ENCODE peak calls at places on chromosomes 4 and X, in six cellular contexts. One of them, this sample, is unnamed.

GRCh38 chr4:10582059-10582686 is 102.4 kb downstream of the CLNK start:
- DNase-seq in GM03348: peak
- DNase-seq in stimulated activated CD8-positive, alpha-beta memory T cell treated with anti-CD3 and anti-CD28 coated beads, Interleukin-4, amount 100 ng/mL, for 1 hour: no peak
- DNase-seq in GM06990: no peak
- DNase-seq in iris pigment epithelial cell: peak
- DNase-seq in A549: peak
- DNase-seq in this sample: peak

GRCh38 chr4:79852305-79852730 is 220.7 kb downstream of the ANTXR2 start:
- DNase-seq in GM03348: peak
- DNase-seq in A549: peak
- DNase-seq in GM06990: no peak
- DNase-seq in iris pigment epithelial cell: peak
- DNase-seq in stimulated activated CD8-positive, alpha-beta memory T cell treated with anti-CD3 and anti-CD28 coated beads, Interleukin-4, amount 100 ng/mL, for 1 hour: no peak
- DNase-seq in this sample: no peak

GRCh38 chrX:134803551-134804183 is 145.4 kb upstream of the PLAC1 start:
- DNase-seq in A549: no peak
- DNase-seq in GM06990: peak
- DNase-seq in iris pigment epithelial cell: no peak
- DNase-seq in stimulated activated CD8-positive, alpha-beta memory T cell treated with anti-CD3 and anti-CD28 coated beads, Interleukin-4, amount 100 ng/mL, for 1 hour: no peak
- DNase-seq in GM03348: no peak
- DNase-seq in this sample: no peak

GRCh38 chrX:99184153-99184552 is 1225.9 kb downstream of the PCDH19 start:
- DNase-seq in iris pigment epithelial cell: no peak
- DNase-seq in GM06990: no peak
- DNase-seq in GM03348: no peak
- DNase-seq in stimulated activated CD8-positive, alpha-beta memory T cell treated with anti-CD3 and anti-CD28 coated beads, Interleukin-4, amount 100 ng/mL, for 1 hour: no peak
- DNase-seq in A549: no peak
- DNase-seq in this sample: no peak

GRCh38 chr4:37827802-37828321 is 1.4 kb downstream of the PGM2 start:
- DNase-seq in stimulated activated CD8-positive, alpha-beta memory T cell treated with anti-CD3 and anti-CD28 coated beads, Interleukin-4, amount 100 ng/mL, for 1 hour: no peak
- DNase-seq in GM03348: no peak
- DNase-seq in iris pigment epithelial cell: no peak
- DNase-seq in A549: no peak
- DNase-seq in GM06990: no peak
- DNase-seq in this sample: no peak

GRCh38 chr4:70954032-70954431 is 39.4 kb upstream of the DCK start:
- DNase-seq in A549: no peak
- DNase-seq in GM03348: peak
- DNase-seq in stimulated activated CD8-positive, alpha-beta memory T cell treated with anti-CD3 and anti-CD28 coated beads, Interleukin-4, amount 100 ng/mL, for 1 hour: no peak
- DNase-seq in iris pigment epithelial cell: peak
- DNase-seq in GM06990: no peak
- DNase-seq in this sample: no peak

GRCh38 chrX:130028196-130028595 is 45.8 kb downstream of the BCORL1 start:
- DNase-seq in A549: peak
- DNase-seq in stimulated activated CD8-positive, alpha-beta memory T cell treated with anti-CD3 and anti-CD28 coated beads, Interleukin-4, amount 100 ng/mL, for 1 hour: peak
- DNase-seq in GM06990: no peak
- DNase-seq in GM03348: peak
- DNase-seq in iris pigment epithelial cell: peak
- DNase-seq in this sample: no peak

GRCh38 chrX:136750364-136750763 is 30.4 kb downstream of the ARHGEF6 start:
- DNase-seq in GM06990: no peak
- DNase-seq in stimulated activated CD8-positive, alpha-beta memory T cell treated with anti-CD3 and anti-CD28 coated beads, Interleukin-4, amount 100 ng/mL, for 1 hour: no peak
- DNase-seq in A549: no peak
- DNase-seq in GM03348: no peak
- DNase-seq in iris pigment epithelial cell: no peak
- DNase-seq in this sample: no peak

GRCh38 chr4:1572521-1572920 is 111.6 kb downstream of the FAM53A start:
- DNase-seq in stimulated activated CD8-positive, alpha-beta memory T cell treated with anti-CD3 and anti-CD28 coated beads, Interleukin-4, amount 100 ng/mL, for 1 hour: no peak
- DNase-seq in GM03348: no peak
- DNase-seq in iris pigment epithelial cell: no peak
- DNase-seq in GM06990: no peak
- DNase-seq in A549: no peak
- DNase-seq in this sample: no peak

GRCh38 chr4:13399257-13399656 is 84.9 kb downstream of the RAB28 start:
- DNase-seq in iris pigment epithelial cell: peak
- DNase-seq in GM03348: peak
- DNase-seq in GM06990: no peak
- DNase-seq in stimulated activated CD8-positive, alpha-beta memory T cell treated with anti-CD3 and anti-CD28 coated beads, Interleukin-4, amount 100 ng/mL, for 1 hour: no peak
- DNase-seq in A549: no peak
- DNase-seq in this sample: no peak

GRCh38 chrX:154517101-154517781 is 1.2 kb upstream of the FAM3A start:
- DNase-seq in A549: no peak
- DNase-seq in stimulated activated CD8-positive, alpha-beta memory T cell treated with anti-CD3 and anti-CD28 coated beads, Interleukin-4, amount 100 ng/mL, for 1 hour: no peak
- DNase-seq in iris pigment epithelial cell: no peak
- DNase-seq in GM03348: no peak
- DNase-seq in GM06990: no peak
- DNase-seq in this sample: no peak

GRCh38 chrX:15808254-15808653 is 18.0 kb downstream of the ZRSR2 start:
- DNase-seq in GM03348: no peak
- DNase-seq in iris pigment epithelial cell: no peak
- DNase-seq in GM06990: no peak
- DNase-seq in A549: no peak
- DNase-seq in stimulated activated CD8-positive, alpha-beta memory T cell treated with anti-CD3 and anti-CD28 coated beads, Interleukin-4, amount 100 ng/mL, for 1 hour: no peak
- DNase-seq in this sample: no peak

GRCh38 chr4:1843852-1844251 is 12.1 kb downstream of the LETM1 start:
- DNase-seq in A549: no peak
- DNase-seq in stimulated activated CD8-positive, alpha-beta memory T cell treated with anti-CD3 and anti-CD28 coated beads, Interleukin-4, amount 100 ng/mL, for 1 hour: no peak
- DNase-seq in GM06990: no peak
- DNase-seq in GM03348: no peak
- DNase-seq in iris pigment epithelial cell: peak
- DNase-seq in this sample: no peak

GRCh38 chrX:56130013-56130412 is 102.1 kb upstream of the KLF8 start:
- DNase-seq in iris pigment epithelial cell: no peak
- DNase-seq in GM03348: no peak
- DNase-seq in stimulated activated CD8-positive, alpha-beta memory T cell treated with anti-CD3 and anti-CD28 coated beads, Interleukin-4, amount 100 ng/mL, for 1 hour: no peak
- DNase-seq in A549: no peak
- DNase-seq in GM06990: no peak
- DNase-seq in this sample: no peak

GRCh38 chr4:158484173-158484885 is 37.4 kb upstream of the RXFP1 start:
- DNase-seq in stimulated activated CD8-positive, alpha-beta memory T cell treated with anti-CD3 and anti-CD28 coated beads, Interleukin-4, amount 100 ng/mL, for 1 hour: no peak
- DNase-seq in GM03348: no peak
- DNase-seq in A549: no peak
- DNase-seq in GM06990: no peak
- DNase-seq in iris pigment epithelial cell: peak
- DNase-seq in this sample: no peak

GRCh38 chr4:128854433-128854832 is 44.9 kb downstream of the JADE1 start:
- DNase-seq in iris pigment epithelial cell: peak
- DNase-seq in GM03348: peak
- DNase-seq in stimulated activated CD8-positive, alpha-beta memory T cell treated with anti-CD3 and anti-CD28 coated beads, Interleukin-4, amount 100 ng/mL, for 1 hour: no peak
- DNase-seq in GM06990: no peak
- DNase-seq in A549: no peak
- DNase-seq in this sample: no peak

GRCh38 chrX:120136128-120136527 is 20.4 kb upstream of the RHOXF1 start:
- DNase-seq in GM03348: no peak
- DNase-seq in GM06990: no peak
- DNase-seq in iris pigment epithelial cell: no peak
- DNase-seq in stimulated activated CD8-positive, alpha-beta memory T cell treated with anti-CD3 and anti-CD28 coated beads, Interleukin-4, amount 100 ng/mL, for 1 hour: no peak
- DNase-seq in A549: no peak
- DNase-seq in this sample: no peak

GRCh38 chr4:57710053-57710452 is 599.9 kb upstream of the IGFBP7 start:
- DNase-seq in A549: no peak
- DNase-seq in GM06990: no peak
- DNase-seq in iris pigment epithelial cell: no peak
- DNase-seq in GM03348: no peak
- DNase-seq in stimulated activated CD8-positive, alpha-beta memory T cell treated with anti-CD3 and anti-CD28 coated beads, Interleukin-4, amount 100 ng/mL, for 1 hour: no peak
- DNase-seq in this sample: no peak

GRCh38 chrX:44093431-44093830 is 120.2 kb upstream of the NDP start:
- DNase-seq in stimulated activated CD8-positive, alpha-beta memory T cell treated with anti-CD3 and anti-CD28 coated beads, Interleukin-4, amount 100 ng/mL, for 1 hour: no peak
- DNase-seq in iris pigment epithelial cell: no peak
- DNase-seq in GM03348: no peak
- DNase-seq in A549: no peak
- DNase-seq in GM06990: no peak
- DNase-seq in this sample: no peak

GRCh38 chrX:67692246-67692645 is 148.4 kb downstream of the AR start:
- DNase-seq in iris pigment epithelial cell: peak
- DNase-seq in A549: no peak
- DNase-seq in GM03348: peak
- DNase-seq in GM06990: no peak
- DNase-seq in stimulated activated CD8-positive, alpha-beta memory T cell treated with anti-CD3 and anti-CD28 coated beads, Interleukin-4, amount 100 ng/mL, for 1 hour: no peak
- DNase-seq in this sample: no peak

GRCh38 chrX:111914398-111915092 is 38.6 kb downstream of the TRPC5OS start:
- DNase-seq in iris pigment epithelial cell: no peak
- DNase-seq in stimulated activated CD8-positive, alpha-beta memory T cell treated with anti-CD3 and anti-CD28 coated beads, Interleukin-4, amount 100 ng/mL, for 1 hour: no peak
- DNase-seq in GM06990: no peak
- DNase-seq in A549: peak
- DNase-seq in GM03348: peak
- DNase-seq in this sample: no peak

GRCh38 chr4:153294631-153295030 is 49.9 kb upstream of the MND1 start:
- DNase-seq in GM03348: peak
- DNase-seq in iris pigment epithelial cell: no peak
- DNase-seq in stimulated activated CD8-positive, alpha-beta memory T cell treated with anti-CD3 and anti-CD28 coated beads, Interleukin-4, amount 100 ng/mL, for 1 hour: no peak
- DNase-seq in A549: no peak
- DNase-seq in GM06990: no peak
- DNase-seq in this sample: no peak

GRCh38 chr4:115537387-115537786 is 424.0 kb upstream of the NDST4 start:
- DNase-seq in iris pigment epithelial cell: peak
- DNase-seq in GM06990: no peak
- DNase-seq in A549: no peak
- DNase-seq in GM03348: peak
- DNase-seq in stimulated activated CD8-positive, alpha-beta memory T cell treated with anti-CD3 and anti-CD28 coated beads, Interleukin-4, amount 100 ng/mL, for 1 hour: no peak
- DNase-seq in this sample: no peak

GRCh38 chr4:15920723-15921591 is 17.6 kb downstream of the FGFBP1 start:
- DNase-seq in iris pigment epithelial cell: peak
- DNase-seq in GM03348: peak
- DNase-seq in stimulated activated CD8-positive, alpha-beta memory T cell treated with anti-CD3 and anti-CD28 coated beads, Interleukin-4, amount 100 ng/mL, for 1 hour: no peak
- DNase-seq in A549: peak
- DNase-seq in GM06990: no peak
- DNase-seq in this sample: peak

GRCh38 chr4:15906024-15906443 is 32.5 kb downstream of the FGFBP1 start:
- DNase-seq in A549: peak
- DNase-seq in GM03348: no peak
- DNase-seq in iris pigment epithelial cell: peak
- DNase-seq in stimulated activated CD8-positive, alpha-beta memory T cell treated with anti-CD3 and anti-CD28 coated beads, Interleukin-4, amount 100 ng/mL, for 1 hour: no peak
- DNase-seq in GM06990: no peak
- DNase-seq in this sample: no peak

GRCh38 chr4:17788956-17789355 is 7.5 kb upstream of the FAM184B start:
- DNase-seq in stimulated activated CD8-positive, alpha-beta memory T cell treated with anti-CD3 and anti-CD28 coated beads, Interleukin-4, amount 100 ng/mL, for 1 hour: no peak
- DNase-seq in GM03348: no peak
- DNase-seq in GM06990: no peak
- DNase-seq in A549: no peak
- DNase-seq in iris pigment epithelial cell: peak
- DNase-seq in this sample: no peak

GRCh38 chrX:111180750-111181240 is 84.8 kb downstream of the PAK3 start:
- DNase-seq in GM06990: no peak
- DNase-seq in stimulated activated CD8-positive, alpha-beta memory T cell treated with anti-CD3 and anti-CD28 coated beads, Interleukin-4, amount 100 ng/mL, for 1 hour: no peak
- DNase-seq in iris pigment epithelial cell: no peak
- DNase-seq in GM03348: no peak
- DNase-seq in A549: no peak
- DNase-seq in this sample: no peak

GRCh38 chr4:13137400-13137799 is 346.7 kb downstream of the RAB28 start:
- DNase-seq in GM03348: no peak
- DNase-seq in A549: no peak
- DNase-seq in iris pigment epithelial cell: no peak
- DNase-seq in stimulated activated CD8-positive, alpha-beta memory T cell treated with anti-CD3 and anti-CD28 coated beads, Interleukin-4, amount 100 ng/mL, for 1 hour: no peak
- DNase-seq in GM06990: no peak
- DNase-seq in this sample: no peak

GRCh38 chrX:53798281-53798680 is 111.8 kb upstream of the HUWE1 start:
- DNase-seq in A549: no peak
- DNase-seq in stimulated activated CD8-positive, alpha-beta memory T cell treated with anti-CD3 and anti-CD28 coated beads, Interleukin-4, amount 100 ng/mL, for 1 hour: no peak
- DNase-seq in iris pigment epithelial cell: no peak
- DNase-seq in GM03348: no peak
- DNase-seq in GM06990: no peak
- DNase-seq in this sample: no peak

GRCh38 chr4:73676881-73677323 is 56.7 kb upstream of the RASSF6 start:
- DNase-seq in iris pigment epithelial cell: peak
- DNase-seq in GM06990: no peak
- DNase-seq in GM03348: peak
- DNase-seq in A549: peak
- DNase-seq in stimulated activated CD8-positive, alpha-beta memory T cell treated with anti-CD3 and anti-CD28 coated beads, Interleukin-4, amount 100 ng/mL, for 1 hour: no peak
- DNase-seq in this sample: no peak

GRCh38 chrX:44071070-44071645 is 98.0 kb upstream of the NDP start:
- DNase-seq in stimulated activated CD8-positive, alpha-beta memory T cell treated with anti-CD3 and anti-CD28 coated beads, Interleukin-4, amount 100 ng/mL, for 1 hour: no peak
- DNase-seq in GM03348: no peak
- DNase-seq in GM06990: no peak
- DNase-seq in A549: no peak
- DNase-seq in iris pigment epithelial cell: no peak
- DNase-seq in this sample: no peak

GRCh38 chr4:73259552-73260140 is 1.0 kb upstream of the ANKRD17 start:
- DNase-seq in iris pigment epithelial cell: peak
- DNase-seq in A549: no peak
- DNase-seq in stimulated activated CD8-positive, alpha-beta memory T cell treated with anti-CD3 and anti-CD28 coated beads, Interleukin-4, amount 100 ng/mL, for 1 hour: no peak
- DNase-seq in GM06990: no peak
- DNase-seq in GM03348: peak
- DNase-seq in this sample: no peak

GRCh38 chr4:119593698-119594097 is 34.9 kb downstream of the PDE5A start:
- DNase-seq in A549: no peak
- DNase-seq in GM03348: no peak
- DNase-seq in iris pigment epithelial cell: no peak
- DNase-seq in GM06990: no peak
- DNase-seq in stimulated activated CD8-positive, alpha-beta memory T cell treated with anti-CD3 and anti-CD28 coated beads, Interleukin-4, amount 100 ng/mL, for 1 hour: no peak
- DNase-seq in this sample: no peak